ENCODE peak calls at places on chromosomes 3 and 15, in six cellular contexts. One of them, this sample, is unnamed.

GRCh38 chr3:69439683-69440270 is 53.9 kb upstream of the FRMD4B start:
- DNase-seq in fibroblast of lung: peak; percentile 11
- DNase-seq in mesendoderm: no peak
- DNase-seq in dorsolateral prefrontal cortex: no peak
- DNase-seq in heart left ventricle: no peak
- DNase-seq in brain microvascular endothelial cell: no peak
- DNase-seq in this sample: no peak

GRCh38 chr3:71614869-71615268 is 31.3 kb upstream of the FOXP1 start:
- DNase-seq in fibroblast of lung: no peak
- DNase-seq in mesendoderm: no peak
- DNase-seq in dorsolateral prefrontal cortex: no peak
- DNase-seq in heart left ventricle: no peak
- DNase-seq in brain microvascular endothelial cell: no peak
- DNase-seq in this sample: no peak

GRCh38 chr3:108175352-108175751 is 46.9 kb downstream of the IFT57 start:
- DNase-seq in fibroblast of lung: peak; percentile 47
- DNase-seq in mesendoderm: no peak
- DNase-seq in dorsolateral prefrontal cortex: no peak
- DNase-seq in heart left ventricle: no peak
- DNase-seq in brain microvascular endothelial cell: no peak
- DNase-seq in this sample: no peak

GRCh38 chr3:126676919-126677705 is 22.2 kb upstream of the TXNRD3 start:
- DNase-seq in fibroblast of lung: peak; percentile 24
- DNase-seq in mesendoderm: no peak
- DNase-seq in dorsolateral prefrontal cortex: no peak
- DNase-seq in heart left ventricle: no peak
- DNase-seq in brain microvascular endothelial cell: peak; percentile 24
- DNase-seq in this sample: no peak

GRCh38 chr3:33360136-33360825 is 79.9 kb downstream of the UBP1 start:
- DNase-seq in fibroblast of lung: peak; percentile 91
- DNase-seq in mesendoderm: no peak
- DNase-seq in dorsolateral prefrontal cortex: no peak
- DNase-seq in heart left ventricle: no peak
- DNase-seq in brain microvascular endothelial cell: peak; percentile 53
- DNase-seq in this sample: no peak

GRCh38 chr3:128584412-128585020 is 66.1 kb downstream of the RPN1 start:
- DNase-seq in fibroblast of lung: peak; percentile 69
- DNase-seq in mesendoderm: peak; percentile 91
- DNase-seq in dorsolateral prefrontal cortex: peak; percentile 73
- DNase-seq in heart left ventricle: peak; percentile 75
- DNase-seq in brain microvascular endothelial cell: peak; percentile 24
- DNase-seq in this sample: peak; percentile 91

GRCh38 chr15:25053000-25053815 is 98.4 kb downstream of the SNRPN start:
- DNase-seq in fibroblast of lung: no peak
- DNase-seq in mesendoderm: no peak
- DNase-seq in dorsolateral prefrontal cortex: no peak
- DNase-seq in heart left ventricle: no peak
- DNase-seq in brain microvascular endothelial cell: no peak
- DNase-seq in this sample: no peak

GRCh38 chr15:60840703-60841411 is 361.9 kb upstream of the ICE2 start:
- DNase-seq in fibroblast of lung: no peak
- DNase-seq in mesendoderm: no peak
- DNase-seq in dorsolateral prefrontal cortex: no peak
- DNase-seq in heart left ventricle: no peak
- DNase-seq in brain microvascular endothelial cell: no peak
- DNase-seq in this sample: no peak

GRCh38 chr3:127136706-127137105 is 56.2 kb upstream of the PRR23E start:
- DNase-seq in fibroblast of lung: no peak
- DNase-seq in mesendoderm: no peak
- DNase-seq in dorsolateral prefrontal cortex: no peak
- DNase-seq in heart left ventricle: no peak
- DNase-seq in brain microvascular endothelial cell: no peak
- DNase-seq in this sample: no peak

GRCh38 chr15:76987896-76988860 is 6.7 kb upstream of the PSTPIP1 start:
- DNase-seq in fibroblast of lung: no peak
- DNase-seq in mesendoderm: peak; percentile 46
- DNase-seq in dorsolateral prefrontal cortex: no peak
- DNase-seq in heart left ventricle: peak; percentile 60
- DNase-seq in brain microvascular endothelial cell: no peak
- DNase-seq in this sample: no peak

GRCh38 chr3:149332227-149332765 is 1.1 kb downstream of the TM4SF18 start:
- DNase-seq in fibroblast of lung: no peak
- DNase-seq in mesendoderm: no peak
- DNase-seq in dorsolateral prefrontal cortex: no peak
- DNase-seq in heart left ventricle: no peak
- DNase-seq in brain microvascular endothelial cell: no peak
- DNase-seq in this sample: no peak

GRCh38 chr15:86115138-86115801 is 35.6 kb downstream of the AGBL1 start:
- DNase-seq in fibroblast of lung: peak; percentile 9
- DNase-seq in mesendoderm: peak; percentile 18
- DNase-seq in dorsolateral prefrontal cortex: no peak
- DNase-seq in heart left ventricle: no peak
- DNase-seq in brain microvascular endothelial cell: no peak
- DNase-seq in this sample: no peak

GRCh38 chr3:123089611-123090301 is 22.9 kb downstream of the PDIA5 start:
- DNase-seq in fibroblast of lung: peak; percentile 50
- DNase-seq in mesendoderm: no peak
- DNase-seq in dorsolateral prefrontal cortex: peak; percentile 80
- DNase-seq in heart left ventricle: peak; percentile 72
- DNase-seq in brain microvascular endothelial cell: no peak
- DNase-seq in this sample: no peak

GRCh38 chr3:9747267-9747666 is 2.5 kb upstream of the OGG1 start:
- DNase-seq in fibroblast of lung: no peak
- DNase-seq in mesendoderm: no peak
- DNase-seq in dorsolateral prefrontal cortex: no peak
- DNase-seq in heart left ventricle: no peak
- DNase-seq in brain microvascular endothelial cell: no peak
- DNase-seq in this sample: no peak

GRCh38 chr3:189573004-189573403 is 58.2 kb upstream of the TP63 start:
- DNase-seq in fibroblast of lung: peak; percentile 5
- DNase-seq in mesendoderm: peak; percentile 8
- DNase-seq in dorsolateral prefrontal cortex: no peak
- DNase-seq in heart left ventricle: no peak
- DNase-seq in brain microvascular endothelial cell: no peak
- DNase-seq in this sample: no peak

GRCh38 chr3:24012589-24013257 is 67.6 kb downstream of the NR1D2 start:
- DNase-seq in fibroblast of lung: no peak
- DNase-seq in mesendoderm: no peak
- DNase-seq in dorsolateral prefrontal cortex: no peak
- DNase-seq in heart left ventricle: no peak
- DNase-seq in brain microvascular endothelial cell: no peak
- DNase-seq in this sample: no peak

GRCh38 chr3:55294557-55294956 is 192.5 kb downstream of the WNT5A start:
- DNase-seq in fibroblast of lung: no peak
- DNase-seq in mesendoderm: no peak
- DNase-seq in dorsolateral prefrontal cortex: no peak
- DNase-seq in heart left ventricle: no peak
- DNase-seq in brain microvascular endothelial cell: no peak
- DNase-seq in this sample: no peak

GRCh38 chr15:48794697-48795134 is 16.2 kb downstream of the CEP152 start:
- DNase-seq in fibroblast of lung: peak; percentile 24
- DNase-seq in mesendoderm: no peak
- DNase-seq in dorsolateral prefrontal cortex: no peak
- DNase-seq in heart left ventricle: no peak
- DNase-seq in brain microvascular endothelial cell: no peak
- DNase-seq in this sample: no peak

GRCh38 chr3:128619146-128619890 is 31.3 kb downstream of the RPN1 start:
- DNase-seq in fibroblast of lung: peak; percentile 75
- DNase-seq in mesendoderm: no peak
- DNase-seq in dorsolateral prefrontal cortex: no peak
- DNase-seq in heart left ventricle: no peak
- DNase-seq in brain microvascular endothelial cell: peak; percentile 87
- DNase-seq in this sample: no peak

GRCh38 chr15:101105059-101105851 is 146.6 kb downstream of the CHSY1 start:
- DNase-seq in fibroblast of lung: peak; percentile 49
- DNase-seq in mesendoderm: peak; percentile 63
- DNase-seq in dorsolateral prefrontal cortex: no peak
- DNase-seq in heart left ventricle: no peak
- DNase-seq in brain microvascular endothelial cell: no peak
- DNase-seq in this sample: peak; percentile 52

GRCh38 chr15:43440721-43441281 is 52.2 kb downstream of the TP53BP1 start:
- DNase-seq in fibroblast of lung: peak; percentile 98
- DNase-seq in mesendoderm: peak; percentile 94
- DNase-seq in dorsolateral prefrontal cortex: no peak
- DNase-seq in heart left ventricle: peak; percentile 25
- DNase-seq in brain microvascular endothelial cell: peak; percentile 93
- DNase-seq in this sample: peak; percentile 94

GRCh38 chr15:51837784-51838183 is 8.3 kb downstream of the TMOD3 start:
- DNase-seq in fibroblast of lung: peak; percentile 55
- DNase-seq in mesendoderm: no peak
- DNase-seq in dorsolateral prefrontal cortex: no peak
- DNase-seq in heart left ventricle: no peak
- DNase-seq in brain microvascular endothelial cell: peak; percentile 18
- DNase-seq in this sample: peak; percentile 54

GRCh38 chr15:40471778-40472130 is 970 bp downstream of the CHST14 start:
- DNase-seq in fibroblast of lung: no peak
- DNase-seq in mesendoderm: peak; percentile 89
- DNase-seq in dorsolateral prefrontal cortex: no peak
- DNase-seq in heart left ventricle: no peak
- DNase-seq in brain microvascular endothelial cell: no peak
- DNase-seq in this sample: no peak

GRCh38 chr15:96321422-96322391 is 8.8 kb upstream of the NR2F2 start:
- DNase-seq in fibroblast of lung: peak; percentile 58
- DNase-seq in mesendoderm: peak; percentile 21
- DNase-seq in dorsolateral prefrontal cortex: no peak
- DNase-seq in heart left ventricle: peak; percentile 33
- DNase-seq in brain microvascular endothelial cell: peak; percentile 22
- DNase-seq in this sample: peak; percentile 43

GRCh38 chr3:114454592-114455251 is 160.9 kb downstream of the TIGIT start:
- DNase-seq in fibroblast of lung: peak; percentile 61
- DNase-seq in mesendoderm: peak; percentile 21
- DNase-seq in dorsolateral prefrontal cortex: peak; percentile 29
- DNase-seq in heart left ventricle: peak; percentile 24
- DNase-seq in brain microvascular endothelial cell: no peak
- DNase-seq in this sample: peak; percentile 70

DNA sequence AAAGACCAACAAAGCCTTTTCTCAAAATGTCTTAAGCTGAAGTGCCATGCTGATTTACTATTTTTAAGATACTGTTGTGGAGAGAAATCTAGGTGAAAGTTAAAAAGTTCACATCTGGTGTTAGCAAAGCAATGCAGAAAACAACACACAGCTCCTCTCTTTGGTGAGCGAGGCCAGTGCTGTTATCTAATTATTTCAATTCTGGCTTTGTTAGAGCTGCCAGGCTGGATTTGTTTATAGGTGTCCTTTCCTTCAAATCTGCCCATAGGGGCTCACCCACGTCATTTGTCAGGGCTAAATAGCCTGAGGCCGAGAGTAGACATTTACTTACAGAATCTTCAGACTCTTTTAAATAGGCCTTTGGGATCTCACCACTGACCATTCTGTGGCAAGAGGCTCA is 152.8 kb downstream of the PDZRN3 start:
- DNase-seq in fibroblast of lung: no peak
- DNase-seq in mesendoderm: no peak
- DNase-seq in dorsolateral prefrontal cortex: no peak
- DNase-seq in heart left ventricle: no peak
- DNase-seq in brain microvascular endothelial cell: no peak
- DNase-seq in this sample: no peak
- H3K27ac ChIP-seq in fibroblast of lung: no peak overlapping the region
- H3K27ac ChIP-seq in mesendoderm: no peak overlapping the region
- H3K27ac ChIP-seq in dorsolateral prefrontal cortex: no peak overlapping the region
- H3K27ac ChIP-seq in heart left ventricle: peak overlapping the region; percentile 2
- H3K27ac ChIP-seq in brain microvascular endothelial cell: no peak overlapping the region
- H3K27ac ChIP-seq in this sample: no peak overlapping the region

GRCh38 chr15:73867956-73868355 is 5.4 kb upstream of the TBC1D21 start:
- DNase-seq in fibroblast of lung: no peak
- DNase-seq in mesendoderm: no peak
- DNase-seq in dorsolateral prefrontal cortex: no peak
- DNase-seq in heart left ventricle: no peak
- DNase-seq in brain microvascular endothelial cell: no peak
- DNase-seq in this sample: no peak
- H3K27me3 ChIP-seq in fibroblast of lung: peaks cover 40% of the 10 kb centered on the region
- H3K27me3 ChIP-seq in mesendoderm: no peaks in the 10 kb centered on the region
- H3K27me3 ChIP-seq in dorsolateral prefrontal cortex: no peaks in the 10 kb centered on the region
- H3K27me3 ChIP-seq in heart left ventricle: no peaks in the 10 kb centered on the region
- H3K27me3 ChIP-seq in brain microvascular endothelial cell: peaks cover 24% of the 10 kb centered on the region
- H3K27me3 ChIP-seq in this sample: peaks cover 95% of the 10 kb centered on the region

DNA sequence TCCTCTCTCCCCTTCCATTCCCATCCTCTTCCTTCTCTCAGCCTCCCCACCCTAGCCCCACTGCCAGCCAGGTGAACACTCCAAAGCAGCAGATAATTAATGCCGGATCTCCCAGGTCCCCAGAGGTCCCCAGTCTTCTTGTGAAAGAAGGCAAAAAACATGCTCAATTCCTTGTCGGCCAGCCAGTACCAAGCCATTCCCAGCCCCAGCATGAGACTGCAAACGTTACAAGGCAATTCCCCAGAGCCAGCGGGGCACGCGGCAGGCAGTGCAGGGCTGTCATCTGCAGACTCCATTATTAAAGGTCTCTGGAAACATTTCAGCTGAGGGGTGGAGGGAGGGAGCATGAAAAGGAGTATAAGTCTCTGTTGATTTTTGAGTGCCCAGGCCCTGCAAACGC is 117.8 kb downstream of the XXYLT1 start:
- DNase-seq in fibroblast of lung: no peak
- DNase-seq in mesendoderm: peak; percentile 84
- DNase-seq in dorsolateral prefrontal cortex: no peak
- DNase-seq in heart left ventricle: peak; percentile 43
- DNase-seq in brain microvascular endothelial cell: no peak
- DNase-seq in this sample: peak; percentile 89
- H3K4me3 ChIP-seq in fibroblast of lung: no peak overlapping the region
- H3K4me3 ChIP-seq in mesendoderm: no peak overlapping the region
- H3K4me3 ChIP-seq in dorsolateral prefrontal cortex: no peak overlapping the region
- H3K4me3 ChIP-seq in heart left ventricle: no peak overlapping the region
- H3K4me3 ChIP-seq in brain microvascular endothelial cell: no peak overlapping the region
- H3K4me3 ChIP-seq in this sample: no peak overlapping the region

GRCh38 chr3:143697975-143698374 is 150.3 kb downstream of the SLC9A9 start:
- DNase-seq in fibroblast of lung: no peak
- DNase-seq in mesendoderm: peak; percentile 11
- DNase-seq in dorsolateral prefrontal cortex: no peak
- DNase-seq in heart left ventricle: no peak
- DNase-seq in brain microvascular endothelial cell: no peak
- DNase-seq in this sample: no peak
- H3K27ac ChIP-seq in fibroblast of lung: no peak overlapping the region
- H3K27ac ChIP-seq in mesendoderm: no peak overlapping the region
- H3K27ac ChIP-seq in dorsolateral prefrontal cortex: no peak overlapping the region
- H3K27ac ChIP-seq in heart left ventricle: no peak overlapping the region
- H3K27ac ChIP-seq in brain microvascular endothelial cell: no peak overlapping the region
- H3K27ac ChIP-seq in this sample: no peak overlapping the region

GRCh38 chr15:26967719-26968269 is 3.2 kb upstream of the GABRG3 start:
- DNase-seq in fibroblast of lung: peak; percentile 69
- DNase-seq in mesendoderm: peak; percentile 90
- DNase-seq in dorsolateral prefrontal cortex: peak; percentile 61
- DNase-seq in heart left ventricle: no peak
- DNase-seq in brain microvascular endothelial cell: no peak
- DNase-seq in this sample: no peak
- H3K27me3 ChIP-seq in fibroblast of lung: no peaks in the 10 kb centered on the region
- H3K27me3 ChIP-seq in mesendoderm: peaks cover 17% of the 10 kb centered on the region
- H3K27me3 ChIP-seq in dorsolateral prefrontal cortex: no peaks in the 10 kb centered on the region
- H3K27me3 ChIP-seq in heart left ventricle: peaks cover 17% of the 10 kb centered on the region
- H3K27me3 ChIP-seq in brain microvascular endothelial cell: no peaks in the 10 kb centered on the region
- H3K27me3 ChIP-seq in this sample: no peaks in the 10 kb centered on the region

This sample was measured in A673.